ENCODE peak calls at places on chromosomes 12 and 14, in six cellular contexts. C is cardiac fibroblast, A is psoas muscle, V is WTC11, R is colonic mucosa, J is pancreas. M is an unnamed sample.

GRCh38 chr14:103518416-103519042 is 4.1 kb downstream of the CKB start:
- DNase-seq in C (peak; percentile 45), A (peak; percentile 86), V (peak; percentile 89), R (peak; percentile 78), J (peak; percentile 52), M (peak; percentile 67)

GRCh38 chr12:109731231-109731731 is 17.7 kb downstream of the FAM222A start:
- DNase-seq in C (no peak), A (peak; percentile 42), V (peak; percentile 11), R (no peak), J (no peak), M (no peak)

GRCh38 chr12:117080707-117081141 is 18.5 kb downstream of the TESC start:
- DNase-seq in C (no peak), A (no peak), V (no peak), R (no peak), J (no peak), M (no peak)

GRCh38 chr12:31393004-31393550 is 67.1 kb upstream of the SINHCAF start:
- DNase-seq in C (no peak), A (no peak), V (no peak), R (no peak), J (no peak), M (no peak)

GRCh38 chr12:123271182-123271491 is 519 bp downstream of the CDK2AP1 start:
- DNase-seq in C (peak; percentile 64), A (peak; percentile 89), V (peak; percentile 75), R (peak; percentile 73), J (peak; percentile 65), M (peak; percentile 61)

GRCh38 chr12:52041695-52042123 is 9.5 kb upstream of the NR4A1 start:
- DNase-seq in C (peak; percentile 78), A (no peak), V (peak; percentile 42), R (no peak), J (peak; percentile 63), M (no peak)

GRCh38 chr14:100286484-100287191 is 19.6 kb downstream of the SLC25A29 start:
- DNase-seq in C (no peak), A (peak; percentile 57), V (peak; percentile 10), R (no peak), J (no peak), M (no peak)

GRCh38 chr12:6935551-6936377 is 7.9 kb upstream of the RNU7-1 start:
- DNase-seq in C (no peak), A (peak; percentile 56), V (no peak), R (no peak), J (no peak), M (no peak)

GRCh38 chr14:104395941-104396681 is 183.5 kb upstream of the C14orf180 start:
- DNase-seq in C (no peak), A (peak; percentile 28), V (peak; percentile 14), R (peak; percentile 12), J (no peak), M (no peak)

GRCh38 chr14:38868415-38869290 is 234.4 kb downstream of the SEC23A start:
- DNase-seq in C (no peak), A (no peak), V (no peak), R (no peak), J (no peak), M (no peak)

GRCh38 chr14:38873923-38874612 is 229.0 kb downstream of the SEC23A start:
- DNase-seq in C (no peak), A (no peak), V (no peak), R (no peak), J (no peak), M (no peak)

GRCh38 chr14:38866461-38866860 is 236.6 kb downstream of the SEC23A start:
- DNase-seq in C (no peak), A (no peak), V (no peak), R (no peak), J (no peak), M (no peak)

GRCh38 chr14:38867561-38868150 is 235.4 kb downstream of the SEC23A start:
- DNase-seq in C (peak; percentile 89), A (peak; percentile 53), V (peak; percentile 79), R (peak; percentile 85), J (peak; percentile 59), M (peak; percentile 73)

DNA sequence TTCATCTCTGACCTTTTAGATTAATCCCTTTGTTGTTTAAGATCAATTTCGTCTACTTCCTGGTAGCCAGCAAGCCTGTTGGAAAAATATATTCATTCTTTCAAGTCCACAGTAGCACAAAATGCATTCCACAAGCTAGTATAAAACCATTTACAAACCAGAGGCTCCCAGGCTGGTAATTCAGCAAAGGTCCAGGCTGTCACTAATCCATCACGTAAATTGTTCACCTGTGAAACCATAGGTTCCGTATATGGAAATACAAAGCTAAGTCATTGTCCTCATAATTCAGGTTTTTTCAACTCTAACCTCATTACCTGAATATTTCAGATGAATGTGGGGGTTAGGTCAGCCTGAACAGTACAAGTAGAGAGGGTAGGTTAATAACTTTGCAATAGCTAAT is 232.6 kb downstream of the SEC23A start:
- DNase-seq in C (no peak), A (no peak), V (no peak), R (no peak), J (no peak), M (no peak)
- TF ChIP-seq CTCF in C (no peak), A (no peak), V (no peak), R (no peak), J (no peak), M (no peak)

DNA sequence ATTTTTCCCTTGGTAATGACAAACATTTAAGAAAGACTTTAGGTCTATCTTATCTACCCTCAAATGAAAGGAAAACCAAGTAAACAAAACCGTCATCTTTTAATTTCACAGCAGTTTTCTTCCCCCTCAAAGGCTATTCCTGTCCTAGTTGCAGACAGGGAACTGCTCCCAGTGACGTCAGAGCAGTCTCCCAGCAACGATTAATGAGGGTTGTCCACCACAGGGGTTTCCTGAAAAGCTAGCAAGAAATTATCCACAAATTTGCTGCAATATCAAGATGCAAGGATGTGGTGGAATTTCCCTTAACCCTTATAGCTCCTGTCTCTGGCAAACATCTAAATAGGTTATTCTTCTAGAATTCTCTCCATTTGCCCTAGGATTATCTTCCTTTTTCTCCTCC is 89.1 kb upstream of the STAC3 start:
- DNase-seq in C (peak; percentile 88), A (peak; percentile 56), V (no peak), R (peak; percentile 33), J (peak; percentile 19), M (no peak)
- TF ChIP-seq CTCF in C (no peak), A (no peak), V (no peak), R (no peak), J (no peak), M (no peak)

GRCh38 chr12:131949431-131950181 is at the start of gene EP400:
- DNase-seq in C (peak; percentile 96), A (peak; percentile 98), V (peak; percentile 94), R (peak; percentile 96), J (peak; percentile 93), M (peak; percentile 86)
- TF ChIP-seq CTCF in C (no peak), A (peak; percentile 42), V (no peak), R (peak; percentile 31), J (peak; percentile 53), M (peak; percentile 61)

DNA sequence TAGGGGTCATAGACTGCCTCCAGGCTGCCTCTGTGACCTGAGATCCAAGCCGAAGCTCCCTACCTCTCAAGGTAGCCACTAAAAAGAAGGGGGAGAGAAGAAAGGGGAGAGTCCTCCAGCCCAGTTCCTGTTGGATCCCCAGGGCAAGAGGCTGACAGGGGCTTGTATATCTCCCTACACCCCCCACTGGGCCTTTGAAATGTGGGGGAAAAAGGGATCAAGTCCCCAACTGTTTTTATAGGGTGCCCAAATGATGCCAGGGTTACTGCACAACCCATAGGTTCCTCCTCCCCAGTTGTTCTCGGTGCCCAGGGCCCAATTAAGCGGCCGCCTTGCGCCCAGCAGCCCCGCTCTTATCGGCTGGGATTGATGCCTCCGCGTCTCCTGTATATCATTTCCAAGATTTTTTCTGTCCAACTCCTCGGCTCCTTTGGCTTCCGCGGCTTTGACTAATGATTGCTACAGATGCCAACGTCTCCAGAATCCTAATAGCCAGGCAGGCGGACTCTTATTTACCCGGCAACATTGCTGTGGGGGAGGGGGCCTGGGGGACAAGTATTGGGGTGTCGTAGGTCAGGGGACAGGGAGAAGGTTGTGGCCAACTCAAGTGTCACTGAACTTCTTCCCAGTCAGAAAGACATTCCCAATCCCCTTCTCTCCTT is 7.6 kb upstream of the HOXC4 start:
- DNase-seq in C (no peak), A (no peak), V (no peak), R (no peak), J (no peak), M (no peak)
- TF ChIP-seq CTCF in C (no peak), A (no peak), V (no peak), R (no peak), J (no peak), M (no peak)

GRCh38 chr12:89111964-89112363 is 240.3 kb downstream of the DUSP6 start:
- DNase-seq in C (no peak), A (no peak), V (no peak), R (no peak), J (no peak), M (no peak)

GRCh38 chr12:89106950-89107349 is 245.4 kb downstream of the DUSP6 start:
- DNase-seq in C (no peak), A (no peak), V (no peak), R (no peak), J (no peak), M (no peak)

GRCh38 chr12:89105243-89105642 is 247.1 kb downstream of the DUSP6 start:
- DNase-seq in C (no peak), A (no peak), V (no peak), R (no peak), J (no peak), M (no peak)

GRCh38 chr12:89103831-89104230 is 248.5 kb downstream of the DUSP6 start:
- DNase-seq in C (peak; percentile 33), A (no peak), V (no peak), R (no peak), J (no peak), M (no peak)

DNA sequence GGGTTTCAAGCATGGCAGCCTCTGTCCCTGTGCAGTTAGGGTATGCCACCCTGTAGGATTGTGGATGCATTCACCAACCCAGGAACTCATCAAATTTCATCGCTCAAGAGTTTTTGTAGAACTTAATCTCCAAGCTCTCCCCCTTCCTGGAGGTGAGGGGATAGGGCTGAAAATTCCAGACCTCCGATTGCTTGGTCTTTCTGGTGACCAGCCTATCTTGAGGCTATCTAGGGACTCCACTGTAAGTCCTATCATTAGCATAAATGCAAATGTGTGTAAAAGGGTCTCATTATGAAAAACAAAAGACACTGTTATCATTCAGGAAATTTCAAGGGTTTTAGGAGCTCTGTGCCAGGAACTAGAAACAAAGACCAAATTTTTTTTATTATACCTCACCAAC is 244.0 kb downstream of the DUSP6 start:
- DNase-seq in C (no peak), A (no peak), V (no peak), R (no peak), J (no peak), M (no peak)
- TF ChIP-seq CTCF in C (no peak), A (no peak), V (no peak), R (no peak), J (no peak), M (no peak)

DNA sequence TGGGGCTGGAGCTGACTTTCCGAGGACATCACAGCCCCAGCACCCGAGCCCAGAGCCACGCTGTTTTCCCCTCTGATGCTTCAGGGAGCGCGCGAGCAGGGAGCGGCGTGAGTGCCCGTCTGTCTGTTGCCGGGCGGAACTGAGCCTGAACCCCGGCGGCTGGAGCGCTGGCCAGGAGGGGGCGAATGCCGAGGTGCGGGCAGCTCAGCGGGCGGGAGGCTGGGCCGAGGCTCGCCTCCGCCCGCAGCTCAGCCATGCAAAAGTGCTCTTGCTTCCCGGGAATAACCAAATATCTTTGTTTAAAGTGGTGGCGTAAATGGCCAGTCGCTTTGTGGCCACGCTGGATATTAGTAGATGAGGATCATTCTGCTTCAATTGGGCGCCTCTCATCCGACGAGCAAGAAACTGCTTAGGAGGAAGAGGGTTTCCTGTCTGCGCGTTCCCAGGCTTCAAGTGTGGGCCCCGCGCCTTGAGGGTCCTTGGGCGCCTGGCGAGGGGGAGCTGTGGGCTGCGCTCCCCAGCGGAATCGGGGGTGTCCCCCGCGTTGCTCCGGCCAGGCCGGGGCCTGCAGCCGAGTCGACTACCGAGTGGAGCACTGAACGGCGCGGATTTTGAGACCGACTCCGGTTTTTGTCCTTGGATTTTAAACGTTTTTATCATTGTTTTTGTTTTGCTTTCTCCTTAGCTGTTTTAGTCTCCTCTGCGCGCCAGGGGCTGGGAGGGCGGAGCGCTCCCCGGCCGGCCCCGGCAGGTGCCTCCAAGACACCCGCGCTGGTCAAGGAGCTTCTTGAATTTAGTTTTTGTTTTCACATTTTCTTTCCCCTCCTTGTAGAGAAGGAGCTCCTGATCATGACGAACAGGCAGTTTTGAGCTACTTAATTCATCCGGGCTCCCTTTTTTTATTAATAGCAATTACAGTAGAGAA is 831 bp upstream of the NKX2-1 start:
- DNase-seq in C (peak; percentile 15), A (no peak), V (peak; percentile 73), R (peak; percentile 46), J (no peak), M (peak; percentile 55)
- TF ChIP-seq CTCF in C (no peak), A (no peak), V (no peak), R (no peak), J (no peak), M (peak; percentile 49)